ENCODE peak calls at places on chromosomes 3 and 15, in ten cellular contexts. B is lung, A is endodermal cell, Z is cardiac muscle cell, C is heart left ventricle, I is H1, D is dorsolateral prefrontal cortex, G is sigmoid colon, F is transverse colon, J is AG09309. L is an unnamed sample.

GRCh38 chr3:188239035-188239434 is 85.1 kb downstream of the LPP start:
- DNase-seq in B (no peak), A (no peak), Z (no peak), C (no peak), I (no peak), D (no peak), G (no peak), F (no peak), J (no peak), L (no peak)

GRCh38 chr15:33226559-33227181 is 32.2 kb upstream of the FMN1 start:
- DNase-seq in B (peak; percentile 51), A (no peak), Z (peak; percentile 82), C (no peak), I (no peak), D (no peak), G (no peak), F (peak; percentile 33), J (no peak), L (no peak)

GRCh38 chr3:124256599-124256998 is 264.7 kb upstream of the ROPN1 start:
- DNase-seq in B (no peak), A (peak; percentile 49), Z (no peak), C (no peak), I (no peak), D (no peak), G (no peak), F (no peak), J (no peak), L (no peak)

GRCh38 chr15:41791970-41792637 is 17.8 kb downstream of the MAPKBP1 start:
- DNase-seq in B (no peak), A (no peak), Z (no peak), C (no peak), I (no peak), D (no peak), G (no peak), F (no peak), J (no peak), L (no peak)

GRCh38 chr3:143421556-143421955 is 302.0 kb downstream of the CHST2 start:
- DNase-seq in B (no peak), A (no peak), Z (no peak), C (no peak), I (no peak), D (no peak), G (no peak), F (no peak), J (no peak), L (no peak)

GRCh38 chr15:33296050-33296449 is 14.7 kb upstream of the RYR3 start:
- DNase-seq in B (no peak), A (no peak), Z (no peak), C (no peak), I (no peak), D (no peak), G (no peak), F (no peak), J (no peak), L (no peak)

GRCh38 chr3:156551261-156551660 is 3.7 kb downstream of the SSR3 start:
- DNase-seq in B (no peak), A (no peak), Z (no peak), C (no peak), I (no peak), D (no peak), G (no peak), F (no peak), J (no peak), L (no peak)

GRCh38 chr3:186283096-186283495 is 78.9 kb downstream of the DGKG start:
- DNase-seq in B (no peak), A (no peak), Z (no peak), C (no peak), I (no peak), D (no peak), G (no peak), F (no peak), J (no peak), L (no peak)

GRCh38 chr3:45939341-45939771 is 3.9 kb upstream of the CXCR6 start:
- DNase-seq in B (no peak), A (peak; percentile 55), Z (no peak), C (peak; percentile 27), I (no peak), D (peak; percentile 12), G (no peak), F (no peak), J (no peak), L (no peak)

GRCh38 chr15:59349715-59350420 is 22.8 kb downstream of the MYO1E start:
- DNase-seq in B (peak; percentile 46), A (peak; percentile 63), Z (no peak), C (no peak), I (no peak), D (no peak), G (no peak), F (peak; percentile 46), J (peak; percentile 71), L (no peak)

GRCh38 chr15:94177112-94177511 is 54.2 kb upstream of the MCTP2 start:
- DNase-seq in B (no peak), A (no peak), Z (no peak), C (no peak), I (no peak), D (no peak), G (no peak), F (no peak), J (peak; percentile 52), L (no peak)

GRCh38 chr3:152043620-152044019 is 170.2 kb downstream of the SUCNR1 start:
- DNase-seq in B (no peak), A (no peak), Z (no peak), C (no peak), I (no peak), D (no peak), G (no peak), F (no peak), J (no peak), L (no peak)

GRCh38 chr15:69480932-69481331 is 28.3 kb downstream of the RPLP1 start:
- DNase-seq in B (no peak), A (peak; percentile 13), Z (no peak), C (no peak), I (no peak), D (no peak), G (no peak), F (no peak), J (no peak), L (no peak)

GRCh38 chr3:71672302-71672701 is 52.9 kb downstream of the EIF4E3 start:
- DNase-seq in B (no peak), A (no peak), Z (no peak), C (no peak), I (no peak), D (no peak), G (no peak), F (no peak), J (no peak), L (no peak)

GRCh38 chr3:81778678-81779182 is 17.3 kb upstream of the GBE1 start:
- DNase-seq in B (no peak), A (no peak), Z (no peak), C (no peak), I (no peak), D (no peak), G (no peak), F (no peak), J (no peak), L (no peak)

GRCh38 chr15:92079047-92079446 is 225.5 kb downstream of the SLCO3A1 start:
- DNase-seq in B (no peak), A (peak; percentile 80), Z (no peak), C (no peak), I (no peak), D (no peak), G (no peak), F (no peak), J (no peak), L (no peak)
- TF ChIP-seq CTCF in B (no peak), A (peak; percentile 67), Z (peak; percentile 35), C (peak; percentile 33), I (peak; percentile 79), D (peak; percentile 22), G (no peak), F (no peak), J (peak; percentile 35), L (peak; percentile 13)

DNA sequence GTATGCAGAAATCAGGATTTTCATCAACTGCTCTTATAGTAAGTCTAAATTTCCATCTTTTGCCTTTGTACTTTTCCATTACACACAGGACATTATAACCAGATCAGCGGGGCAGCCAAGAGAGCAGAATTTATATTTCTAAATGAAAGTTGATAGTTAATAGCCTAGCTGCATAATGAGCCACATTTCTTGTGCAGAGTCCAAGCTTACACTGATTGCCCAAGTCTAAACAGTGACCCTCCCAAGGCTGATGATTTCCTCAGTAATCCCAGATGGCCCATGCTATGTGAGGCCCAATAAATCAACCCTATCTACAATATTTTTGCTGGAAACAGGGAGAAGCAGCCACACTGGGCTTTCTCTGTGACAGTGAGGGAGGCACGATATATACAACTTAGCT is 475.8 kb upstream of the KCNMB2 start:
- DNase-seq in B (no peak), A (no peak), Z (no peak), C (no peak), I (no peak), D (no peak), G (peak; percentile 66), F (no peak), J (peak; percentile 55), L (no peak)
- TF ChIP-seq CTCF in B (no peak), A (no peak), Z (no peak), C (no peak), I (no peak), D (no peak), G (no peak), F (no peak), J (no peak), L (no peak)

GRCh38 chr3:123161167-123161566 is 40.6 kb upstream of the SEC22A start:
- DNase-seq in B (no peak), A (peak; percentile 85), Z (no peak), C (no peak), I (no peak), D (no peak), G (no peak), F (no peak), J (no peak), L (no peak)
- TF ChIP-seq CTCF in B (no peak), A (peak; percentile 76), Z (no peak), C (no peak), I (peak; percentile 67), D (no peak), G (no peak), F (no peak), J (no peak), L (no peak)

DNA sequence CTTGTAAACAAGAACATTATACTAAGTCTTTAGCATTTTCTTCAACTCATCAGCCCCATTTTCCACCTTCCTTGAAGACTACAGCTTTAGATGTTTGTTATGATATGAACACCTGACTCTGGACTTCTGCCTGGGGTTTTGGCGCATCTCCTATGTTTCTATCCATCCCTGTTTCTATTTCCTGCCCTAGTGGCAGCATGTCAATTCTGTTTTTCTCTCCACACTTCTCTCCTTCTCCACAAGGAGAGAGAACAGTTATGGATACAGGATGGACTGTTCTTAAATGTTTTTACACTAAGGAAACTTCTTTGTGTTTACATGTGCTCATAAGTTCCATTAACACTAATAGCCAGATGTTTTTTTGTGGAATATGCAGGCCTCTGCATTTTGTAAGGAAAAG is 423.3 kb upstream of the IL12A start:
- DNase-seq in B (no peak), A (no peak), Z (no peak), C (no peak), I (no peak), D (no peak), G (no peak), F (no peak), J (no peak), L (no peak)
- TF ChIP-seq CTCF in B (no peak), A (peak; percentile 43), Z (no peak), C (no peak), I (no peak), D (no peak), G (no peak), F (no peak), J (no peak), L (no peak)